ENCODE peak calls at places on chromosomes 11 and 22, in six cellular contexts. S, E, N, A, X and H are unnamed samples.

GRCh38 chr11:82942376-82942775 is 40.8 kb downstream of the DDIAS start:
- DNase-seq in S (no peak), X (no peak), N (no peak), E (no peak), A (no peak), H (no peak)

GRCh38 chr11:66328036-66328306 is 8.3 kb downstream of the RIN1 start:
- DNase-seq in X (no peak), E (no peak), A (no peak), N (no peak), S (no peak), H (no peak)

GRCh38 chr11:27471067-27471587 is 1.5 kb downstream of the LGR4 start:
- DNase-seq in N (no peak), A (no peak), X (peak), E (no peak), S (no peak), H (no peak)

GRCh38 chr11:76658231-76658630 is 12.3 kb downstream of the LRRC32 start:
- DNase-seq in S (no peak), E (no peak), N (no peak), X (no peak), A (no peak), H (no peak)

GRCh38 chr11:8333431-8334401 is 70.0 kb upstream of the LMO1 start:
- DNase-seq in E (no peak), S (no peak), X (no peak), A (no peak), N (no peak), H (no peak)

GRCh38 chr11:10581481-10582019 is 13.1 kb upstream of the LYVE1 start:
- DNase-seq in E (no peak), A (peak), X (no peak), S (no peak), N (no peak), H (no peak)

GRCh38 chr11:103086461-103086860 is 5.5 kb downstream of the DCUN1D5 start:
- DNase-seq in A (no peak), S (no peak), X (no peak), E (peak), N (no peak), H (no peak)

GRCh38 chr11:64971421-64972233 is at the start of gene MAJIN:
- DNase-seq in N (peak), A (peak), X (peak), E (peak), S (peak), H (no peak)

GRCh38 chr11:75347781-75348613 is 3.5 kb downstream of the ARRB1 start:
- DNase-seq in X (peak), A (no peak), E (peak), N (no peak), S (peak), H (no peak)

GRCh38 chr22:39284142-39284980 is 35.1 kb downstream of the RPL3 start:
- DNase-seq in N (no peak), X (no peak), S (no peak), E (no peak), A (no peak), H (no peak)

GRCh38 chr22:45237065-45237990 is 3.4 kb downstream of the KIAA0930 start:
- DNase-seq in X (no peak), A (no peak), N (no peak), S (no peak), E (no peak), H (no peak)

DNA sequence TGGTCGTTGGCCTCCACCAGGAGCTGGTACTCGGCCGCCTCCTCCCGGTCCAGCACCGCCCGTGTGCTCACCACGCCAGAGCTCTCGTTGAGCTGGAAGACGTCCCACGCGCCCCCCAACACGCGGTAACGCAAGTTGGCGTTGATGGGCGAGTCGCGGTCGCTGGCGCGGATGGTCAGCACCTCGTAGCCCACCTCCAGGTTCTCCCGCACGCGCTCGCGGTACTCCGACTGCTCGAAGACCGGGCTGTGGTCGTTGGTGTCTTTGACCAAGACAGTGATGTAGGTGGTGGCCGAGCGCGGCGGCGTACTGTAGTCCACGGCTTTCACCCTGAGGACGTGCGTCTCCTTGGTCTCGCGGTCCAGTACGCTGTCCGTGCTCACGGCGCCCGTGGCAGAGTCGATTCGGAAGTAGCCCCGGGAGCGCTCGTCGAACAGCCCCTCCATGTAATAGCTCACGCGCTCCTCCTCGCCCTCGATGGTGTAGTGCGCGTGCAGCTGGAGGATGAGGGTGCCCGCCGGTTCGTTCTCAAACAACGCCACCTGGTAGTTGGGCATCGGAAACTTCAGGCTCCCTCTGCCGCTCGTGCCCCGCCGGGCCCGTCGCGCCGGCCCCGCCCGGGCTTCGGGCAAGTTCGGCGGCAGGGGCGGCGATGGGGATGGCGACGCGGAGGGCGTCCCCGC is 1.4 kb downstream of the CELSR1 start:
- DNase-seq in X (no peak), S (no peak), E (no peak), N (no peak), A (peak), H (no peak)
- H3K4me3 ChIP-seq in X (no peak), S (no peak), E (no peak), N (no peak), A (peak), H (no peak)

DNA sequence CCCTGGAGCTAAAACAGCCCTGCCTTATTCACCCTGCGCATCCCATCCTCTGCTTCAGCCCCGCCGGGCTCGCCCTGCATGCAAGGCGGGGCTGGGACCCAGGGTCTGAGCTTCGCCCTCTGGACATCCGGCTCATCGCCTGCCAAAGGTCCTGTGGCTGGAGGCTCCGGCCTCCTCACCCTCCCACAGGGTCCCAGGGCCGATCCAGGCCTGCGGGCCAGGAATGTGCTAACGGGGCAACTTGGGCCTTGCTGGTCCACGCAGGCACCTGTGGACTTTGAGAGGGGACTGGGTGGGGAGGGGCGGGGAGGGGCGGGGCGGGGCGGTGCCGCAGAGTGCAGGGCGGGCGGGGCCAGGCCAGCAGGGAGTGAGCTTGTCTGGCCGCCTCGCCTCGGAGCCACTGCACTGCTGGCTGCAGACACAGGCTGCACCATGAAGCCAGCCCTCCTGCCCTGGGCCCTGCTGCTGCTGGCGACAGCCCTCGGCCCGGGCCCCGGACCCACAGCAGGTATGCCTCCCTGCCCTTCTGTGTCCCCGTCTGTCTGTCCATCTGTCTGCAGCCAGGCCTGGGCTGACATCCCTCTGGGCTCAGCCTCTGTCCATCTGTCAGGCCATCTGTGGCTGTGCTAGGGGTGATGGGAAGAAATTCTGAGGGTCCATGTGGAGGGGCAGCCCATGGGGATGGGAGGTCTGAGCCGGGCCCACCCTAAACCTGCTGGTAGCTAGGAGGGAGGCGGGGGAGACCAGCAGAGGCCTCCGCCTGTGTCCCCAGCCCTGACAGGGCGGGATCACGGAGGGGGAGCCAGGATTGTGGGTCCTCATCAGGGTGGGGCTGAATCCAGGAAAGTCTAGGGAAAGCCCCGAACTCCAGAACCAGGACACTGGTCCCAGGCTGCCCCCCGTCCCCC is at the start of gene SUSD2:
- DNase-seq in X (peak), N (no peak), E (peak), A (peak), S (no peak), H (no peak)
- H3K4me3 ChIP-seq in X (no peak), N (no peak), E (no peak), A (peak), S (no peak), H (no peak)

DNA sequence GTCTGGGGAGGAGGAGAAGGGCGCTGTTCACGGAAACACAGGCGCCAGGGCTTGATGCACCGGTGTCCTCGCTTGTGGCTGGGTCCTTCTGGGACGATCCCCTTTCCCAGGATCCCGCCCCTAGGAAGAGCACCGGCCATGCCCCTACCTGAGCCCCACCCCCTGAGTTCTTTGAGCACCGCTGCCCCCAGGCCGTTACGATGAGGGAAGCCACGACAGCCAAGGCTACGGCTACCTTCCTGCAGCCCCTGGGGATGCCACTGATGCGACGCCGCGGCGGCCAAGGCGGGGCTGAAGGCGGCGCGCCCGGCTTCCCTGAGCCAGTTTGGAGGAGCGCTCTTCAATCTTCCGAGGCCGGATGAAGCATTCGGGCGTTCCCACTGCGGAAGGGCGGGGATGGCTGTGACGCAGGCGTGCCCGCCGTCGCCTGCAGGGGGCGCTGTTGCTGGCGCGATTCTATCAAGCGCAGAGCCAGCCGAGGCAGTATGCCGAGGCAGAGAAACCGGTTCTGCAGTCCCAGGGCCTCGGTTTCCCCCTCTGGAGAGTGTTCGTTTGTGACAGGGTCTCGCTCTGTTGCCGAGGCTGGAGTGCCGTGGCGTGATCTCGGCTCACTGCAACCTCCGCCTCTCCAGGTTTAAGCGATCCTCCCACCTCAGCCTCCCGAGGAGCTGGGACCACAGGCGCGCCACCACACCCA is 9.7 kb upstream of the NEFH start:
- DNase-seq in S (no peak), E (peak), X (peak), A (peak), N (no peak), H (peak)
- H3K4me3 ChIP-seq in S (peak), E (no peak), X (no peak), A (peak), N (peak), H (no peak)

GRCh38 chr22:43152001-43152354 is 619 bp downstream of the TSPO start:
- DNase-seq in S (no peak), X (peak), A (no peak), E (no peak), N (no peak), H (no peak)
- H3K4me3 ChIP-seq in S (peak), X (peak), A (peak), E (peak), N (peak), H (no peak)

GRCh38 chr11:122235615-122236014 is 119.6 kb upstream of the BLID start:
- DNase-seq in N (no peak), E (no peak), X (no peak), A (no peak), S (peak), H (no peak)
- H3K4me3 ChIP-seq in N (no peak), E (no peak), X (no peak), A (no peak), S (no peak), H (no peak)

DNA sequence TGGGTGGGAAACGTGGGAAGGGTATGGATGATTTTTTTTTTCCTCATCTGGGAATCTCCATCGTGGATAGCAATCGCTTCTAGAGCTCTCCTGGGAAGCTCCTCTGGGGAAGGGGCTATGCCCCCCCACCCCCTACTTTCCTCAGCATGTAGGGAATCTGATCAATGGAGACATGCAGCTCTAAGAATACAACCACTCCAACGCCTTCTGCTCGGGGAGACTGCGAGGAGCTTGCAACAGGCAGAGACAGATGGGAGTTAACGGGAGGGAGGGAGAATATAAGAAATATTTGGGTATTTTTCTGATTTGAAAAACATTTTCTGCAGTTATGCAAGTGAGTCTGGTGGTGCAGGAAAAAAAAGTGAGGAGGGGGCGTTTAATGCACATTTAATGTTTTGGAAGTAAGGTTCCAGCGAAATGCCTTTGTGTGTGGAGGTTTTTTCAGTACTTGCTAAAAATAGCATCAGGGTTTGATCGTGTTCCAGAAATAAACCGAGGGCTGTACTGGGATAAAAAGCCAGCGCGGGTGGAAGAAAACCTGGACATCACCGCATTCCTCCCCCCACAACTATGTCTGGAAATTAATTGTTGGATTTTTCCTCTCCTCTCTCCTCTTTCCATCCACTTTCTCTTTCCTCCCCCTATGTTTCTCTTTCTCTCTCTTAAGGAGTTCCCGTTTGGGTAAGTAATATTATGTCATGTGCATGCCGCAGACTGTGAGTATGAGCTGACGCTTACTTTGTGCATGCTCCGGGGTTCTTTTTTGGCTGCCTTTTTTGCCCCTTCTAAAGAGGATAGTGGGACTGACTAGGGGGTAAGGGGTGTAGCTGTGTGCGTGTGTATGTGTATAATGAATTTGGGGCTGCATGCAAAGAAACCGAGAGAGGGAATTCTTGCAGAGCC is 104.4 kb upstream of the HSD17B12 start:
- DNase-seq in S (no peak), E (no peak), A (no peak), X (no peak), N (no peak), H (no peak)
- H3K4me3 ChIP-seq in S (peak), E (no peak), A (peak), X (no peak), N (no peak), H (no peak)

DNA sequence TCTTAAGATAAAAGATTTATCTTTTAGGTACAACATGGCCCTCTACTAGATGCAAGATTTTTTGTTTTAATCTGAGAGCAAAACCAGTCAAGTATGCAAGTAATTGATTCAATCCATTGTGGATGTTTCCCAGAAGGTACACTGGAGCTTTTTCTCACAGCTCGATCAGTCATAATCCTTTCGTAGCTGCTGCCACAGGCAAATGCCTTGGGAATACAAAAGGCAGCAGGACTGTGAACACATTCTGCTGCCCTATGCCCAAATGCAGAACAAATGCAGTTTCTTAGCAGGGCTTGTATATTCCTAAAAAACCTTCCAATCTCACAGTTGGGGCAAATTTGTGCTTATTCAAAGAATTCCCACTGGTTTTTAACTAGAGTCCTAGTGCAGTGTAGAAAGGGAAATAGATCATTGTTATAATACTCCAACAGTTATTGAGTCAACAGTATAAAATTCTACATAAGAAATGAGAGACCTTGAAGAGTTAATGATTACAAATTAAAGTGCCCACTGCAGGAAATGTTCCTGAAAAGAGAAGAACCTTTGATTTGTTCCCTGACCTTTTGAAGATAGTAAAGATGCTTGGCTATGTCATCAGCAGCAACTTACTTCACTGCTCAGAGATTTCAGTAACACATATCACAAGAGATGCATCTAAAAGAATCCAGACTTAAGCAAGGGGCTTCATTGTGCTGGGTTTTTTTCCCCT is 14.1 kb downstream of the LPXN start:
- DNase-seq in E (no peak), A (no peak), N (no peak), X (peak), S (no peak), H (no peak)
- H3K4me3 ChIP-seq in E (no peak), A (no peak), N (no peak), X (no peak), S (no peak), H (no peak)

GRCh38 chr22:24951942-24952836 is at the start of gene KIAA1671:
- DNase-seq in E (peak), N (no peak), A (peak), S (no peak), X (peak), H (peak)

GRCh38 chr22:24952837-24953293 is 349 bp downstream of the KIAA1671 start:
- DNase-seq in A (peak), E (no peak), X (peak), N (no peak), S (no peak), H (no peak)

GRCh38 chr22:24954856-24955255 is 2.3 kb downstream of the KIAA1671 start:
- DNase-seq in S (no peak), X (no peak), A (no peak), E (no peak), N (no peak), H (no peak)

GRCh38 chr22:24953294-24954113 is 988 bp downstream of the KIAA1671 start:
- DNase-seq in X (peak), A (peak), N (no peak), E (no peak), S (no peak), H (no peak)

DNA sequence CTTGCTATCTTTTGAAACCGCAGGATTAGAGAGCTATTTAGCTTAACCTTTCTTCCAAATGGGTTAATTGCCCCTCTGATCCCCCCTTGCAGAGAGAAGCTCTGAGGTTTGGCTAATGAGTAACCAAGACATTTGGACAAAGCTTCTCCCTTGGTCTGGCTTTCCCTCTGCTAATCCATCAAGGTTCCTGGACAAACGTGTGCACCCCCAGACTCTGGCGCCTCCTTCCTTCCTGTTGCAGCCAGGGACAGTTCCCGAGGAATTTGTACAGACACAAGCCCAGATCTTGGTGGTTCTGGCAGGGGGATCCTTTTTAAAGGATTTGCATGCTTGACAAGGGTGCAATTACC is 1.6 kb downstream of the KIAA1671 start:
- DNase-seq in X (peak), N (no peak), E (no peak), S (no peak), A (no peak), H (no peak)
- H3K4me3 ChIP-seq in X (no peak), N (no peak), E (no peak), S (no peak), A (peak), H (no peak)